ENCODE peak calls at places on chromosomes 1 and 21, in seven cellular contexts. Q is GM23338, I is tibial nerve, N is LNCaP clone FGC, C is kidney, H is A549, M is uterus. O is an unnamed sample.

GRCh38 chr1:14561014-14561693 is 37.3 kb upstream of the KAZN start:
- DNase-seq in Q (no peak), I (no peak), N (no peak), C (no peak), H (no peak), M (no peak), O (no peak)

GRCh38 chr1:206979379-206980043 is 9.3 kb upstream of the FCAMR start:
- DNase-seq in Q (peak), I (no peak), N (no peak), C (no peak), H (peak), M (no peak), O (no peak)

GRCh38 chr1:119815361-119815760 is 4.1 kb upstream of the REG4 start:
- DNase-seq in Q (no peak), I (no peak), N (no peak), C (no peak), H (no peak), M (no peak), O (no peak)

GRCh38 chr1:209817691-209818090 is 10.1 kb upstream of the UTP25 start:
- DNase-seq in Q (no peak), I (no peak), N (no peak), C (no peak), H (no peak), M (no peak), O (no peak)

GRCh38 chr1:59915516-59915915 is 11.1 kb downstream of the CYP2J2 start:
- DNase-seq in Q (no peak), I (no peak), N (no peak), C (no peak), H (no peak), M (no peak), O (no peak)

GRCh38 chr1:1203561-1204424 is 2.6 kb downstream of the TNFRSF18 start:
- DNase-seq in Q (no peak), I (no peak), N (no peak), C (peak), H (no peak), M (no peak), O (no peak)

GRCh38 chr1:203607169-203607873 is 19.3 kb upstream of the ATP2B4 start:
- DNase-seq in Q (no peak), I (peak), N (no peak), C (no peak), H (no peak), M (no peak), O (peak)

GRCh38 chr1:193111641-193112090 is 6.5 kb upstream of the GLRX2 start:
- DNase-seq in Q (peak), I (peak), N (no peak), C (peak), H (no peak), M (peak), O (peak)

GRCh38 chr1:72649211-72649888 is 367.0 kb upstream of the NEGR1 start:
- DNase-seq in Q (no peak), I (no peak), N (no peak), C (peak), H (no peak), M (no peak), O (no peak)

GRCh38 chr1:116286541-116286971 is 86.5 kb upstream of the ATP1A1 start:
- DNase-seq in Q (no peak), I (no peak), N (no peak), C (no peak), H (no peak), M (no peak), O (no peak)

GRCh38 chr1:180230791-180231505 is 884 bp downstream of the LHX4 start:
- DNase-seq in Q (peak), I (no peak), N (no peak), C (no peak), H (peak), M (no peak), O (no peak)

GRCh38 chr1:216815239-216815955 is 92.2 kb upstream of the ESRRG start:
- DNase-seq in Q (peak), I (peak), N (no peak), C (no peak), H (no peak), M (no peak), O (no peak)

GRCh38 chr1:228407118-228408040 is 744 bp upstream of the TRIM11 start:
- DNase-seq in Q (peak), I (no peak), N (no peak), C (no peak), H (no peak), M (no peak), O (no peak)

GRCh38 chr1:164611754-164612642 is 53.0 kb downstream of the PBX1 start:
- DNase-seq in Q (peak), I (no peak), N (peak), C (no peak), H (peak), M (no peak), O (peak)

GRCh38 chr1:29148656-29149491 is 25.2 kb upstream of the TMEM200B start:
- DNase-seq in Q (no peak), I (no peak), N (no peak), C (no peak), H (no peak), M (no peak), O (no peak)

GRCh38 chr1:205632374-205633169 is 761 bp upstream of the ELK4 start:
- DNase-seq in Q (no peak), I (no peak), N (no peak), C (no peak), H (no peak), M (no peak), O (no peak)
- H3K4me3 ChIP-seq in Q (peak), I (peak), N (peak), C (peak), H (peak), M (peak), O (peak)

DNA sequence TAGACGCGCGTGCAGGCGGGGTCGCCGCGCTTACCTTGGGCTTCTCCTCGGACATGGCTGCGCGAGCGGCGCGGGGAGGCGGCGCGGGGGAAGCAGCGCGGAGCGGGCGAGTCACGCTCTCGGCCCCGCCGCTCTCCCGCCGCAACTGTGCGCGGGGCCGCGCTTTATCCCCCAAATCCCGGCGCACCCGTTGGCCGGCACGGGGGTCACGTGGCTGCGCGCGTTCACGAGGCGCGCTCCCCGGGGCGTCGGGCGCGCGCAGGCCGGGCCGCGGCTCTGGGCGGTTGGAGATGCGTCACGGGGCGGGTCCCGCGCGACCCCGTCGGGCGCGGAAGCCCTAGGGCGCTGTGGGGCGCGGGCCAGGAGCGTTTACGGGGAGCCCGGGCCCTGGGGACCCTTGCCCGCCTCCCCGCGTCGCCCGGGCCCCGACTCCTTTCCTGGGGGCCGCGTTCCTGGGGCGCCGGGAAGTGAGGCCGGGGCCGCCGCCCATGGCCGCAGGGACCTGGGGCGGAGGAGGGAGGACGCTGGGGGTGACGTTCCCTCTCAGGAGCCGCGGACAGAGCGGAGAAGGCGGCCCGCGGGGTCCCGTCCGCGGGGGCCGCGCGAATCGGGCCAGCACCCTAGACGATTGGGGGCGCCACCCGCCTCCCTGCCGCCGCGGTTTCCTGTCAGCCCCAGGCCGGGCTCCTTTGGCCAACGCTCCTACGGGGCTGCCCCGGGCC is at the start of gene SUMO3:
- DNase-seq in Q (peak), I (peak), N (no peak), C (peak), H (peak), M (peak), O (no peak)
- TF ChIP-seq CTCF in Q (peak), I (no peak), N (no peak), C (no peak), H (no peak), M (no peak), O (no peak)

GRCh38 chr1:6261615-6261995 is 707 bp upstream of the GPR153 start:
- DNase-seq in Q (peak), I (no peak), N (no peak), C (no peak), H (no peak), M (no peak), O (no peak)
- H3K4me3 ChIP-seq in Q (peak), I (peak), N (no peak), C (no peak), H (peak), M (no peak), O (peak)

DNA sequence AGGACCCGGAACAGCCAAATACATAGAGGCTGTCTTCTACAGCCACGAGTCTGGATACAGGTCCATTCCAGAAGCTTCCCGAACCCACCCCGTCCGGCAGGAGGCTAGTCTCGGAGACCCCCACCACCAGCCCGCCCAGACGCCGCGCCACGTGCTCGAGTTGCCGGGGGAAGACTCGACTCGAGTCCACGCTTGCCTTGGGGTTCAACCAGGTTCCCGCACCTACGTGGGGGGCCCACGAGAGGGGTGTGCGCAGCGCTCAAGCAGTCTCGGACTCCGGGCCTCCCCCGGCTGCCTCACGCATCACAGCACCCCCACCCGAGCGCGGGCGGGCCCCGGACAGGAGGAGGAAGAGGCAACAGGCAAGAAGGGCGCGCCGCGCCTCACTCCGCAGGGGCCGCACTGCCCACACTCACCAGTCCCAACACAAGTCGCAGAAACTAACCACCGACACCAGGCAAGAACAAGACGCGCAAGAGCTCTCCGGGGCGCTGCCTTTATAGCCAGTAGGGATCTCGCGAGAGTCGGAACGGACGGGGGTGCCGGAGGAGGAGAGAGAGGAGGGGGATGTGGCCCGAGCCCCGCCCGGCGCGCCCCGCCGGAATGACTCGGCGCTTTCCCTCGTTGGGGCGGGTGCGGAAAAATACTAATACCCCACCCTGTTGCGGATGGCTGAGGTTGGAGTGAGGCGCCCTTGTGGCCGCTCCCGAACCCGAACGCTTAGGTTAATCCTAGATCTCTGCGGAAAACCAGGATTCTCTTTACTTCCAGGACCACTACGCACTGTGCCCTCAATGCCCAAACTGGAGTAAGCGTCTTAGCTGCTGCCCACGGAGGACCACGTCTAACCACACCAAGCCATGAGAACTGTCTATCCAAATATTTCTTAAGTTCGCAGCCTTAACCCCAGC is at the start of gene PRDX1:
- DNase-seq in Q (peak), I (peak), N (peak), C (peak), H (peak), M (peak), O (no peak)
- TF ChIP-seq CTCF in Q (no peak), I (peak), N (no peak), C (peak), H (no peak), M (no peak), O (peak)

DNA sequence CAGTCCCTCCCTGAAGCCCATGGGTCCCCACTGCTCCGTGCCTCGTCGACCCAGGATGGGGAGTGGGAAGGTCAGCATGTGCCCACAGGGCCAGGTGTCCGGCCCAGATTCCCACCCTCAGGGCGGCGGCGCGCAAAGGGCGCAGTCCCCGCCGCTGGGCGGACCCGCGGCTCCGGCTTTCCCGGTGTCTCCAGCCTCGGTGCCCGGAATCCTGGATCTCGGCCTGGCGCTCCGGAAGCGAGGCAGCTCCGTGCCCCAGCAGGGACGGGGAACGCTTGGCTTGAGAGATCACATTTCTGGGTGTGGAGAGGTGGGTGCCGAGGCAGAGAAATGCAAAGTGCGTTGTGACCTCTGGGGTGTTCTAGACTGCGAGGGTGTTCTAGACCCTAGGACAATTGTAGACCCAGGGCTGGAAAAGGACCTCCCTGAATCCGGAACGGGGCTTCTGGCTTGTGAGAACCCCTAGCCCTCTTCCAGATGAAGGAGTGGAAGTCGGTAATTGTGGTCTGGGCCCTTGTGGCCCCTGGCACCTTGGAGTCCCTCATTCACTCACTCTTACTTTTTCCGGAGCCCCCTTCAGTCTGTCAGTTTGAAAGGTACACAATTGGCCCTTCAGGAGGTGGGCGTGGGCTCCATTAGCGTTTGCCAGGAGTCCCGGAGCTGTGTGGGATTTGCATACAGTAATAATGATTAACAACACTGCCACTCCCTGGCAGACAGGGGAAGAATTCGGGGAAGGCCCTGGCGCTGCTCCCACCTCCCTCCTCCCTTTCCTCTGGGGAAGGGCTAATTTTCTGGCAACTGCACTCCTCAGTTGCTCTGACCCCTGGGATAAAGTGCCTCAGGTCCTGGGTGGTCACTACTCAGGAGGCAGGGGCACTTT is 1.7 kb upstream of the KCND3 start:
- DNase-seq in Q (peak), I (peak), N (peak), C (peak), H (peak), M (peak), O (no peak)
- H3K4me3 ChIP-seq in Q (peak), I (peak), N (peak), C (peak), H (peak), M (peak), O (peak)

GRCh38 chr1:177959793-177960515 is 9.9 kb downstream of the SEC16B start:
- DNase-seq in Q (peak), I (no peak), N (no peak), C (no peak), H (peak), M (no peak), O (no peak)
- TF ChIP-seq CTCF in Q (no peak), I (no peak), N (peak), C (peak), H (peak), M (no peak), O (peak)

GRCh38 chr1:25673962-25674928 is 57.7 kb downstream of the MAN1C1 start:
- DNase-seq in Q (no peak), I (no peak), N (no peak), C (no peak), H (no peak), M (no peak), O (no peak)

GRCh38 chr1:25672763-25673409 is 56.3 kb downstream of the MAN1C1 start:
- DNase-seq in Q (no peak), I (no peak), N (no peak), C (no peak), H (no peak), M (no peak), O (no peak)

GRCh38 chr1:25669781-25670567 is 53.4 kb downstream of the MAN1C1 start:
- DNase-seq in Q (no peak), I (no peak), N (no peak), C (no peak), H (no peak), M (no peak), O (no peak)

GRCh38 chr1:25673456-25673855 is 56.9 kb downstream of the MAN1C1 start:
- DNase-seq in Q (no peak), I (no peak), N (no peak), C (no peak), H (no peak), M (no peak), O (no peak)

GRCh38 chr1:25671929-25672328 is 55.3 kb downstream of the MAN1C1 start:
- DNase-seq in Q (no peak), I (no peak), N (no peak), C (no peak), H (no peak), M (no peak), O (no peak)
- H3K4me3 ChIP-seq in Q (no peak), I (no peak), N (no peak), C (no peak), H (no peak), M (no peak), O (no peak)

DNA sequence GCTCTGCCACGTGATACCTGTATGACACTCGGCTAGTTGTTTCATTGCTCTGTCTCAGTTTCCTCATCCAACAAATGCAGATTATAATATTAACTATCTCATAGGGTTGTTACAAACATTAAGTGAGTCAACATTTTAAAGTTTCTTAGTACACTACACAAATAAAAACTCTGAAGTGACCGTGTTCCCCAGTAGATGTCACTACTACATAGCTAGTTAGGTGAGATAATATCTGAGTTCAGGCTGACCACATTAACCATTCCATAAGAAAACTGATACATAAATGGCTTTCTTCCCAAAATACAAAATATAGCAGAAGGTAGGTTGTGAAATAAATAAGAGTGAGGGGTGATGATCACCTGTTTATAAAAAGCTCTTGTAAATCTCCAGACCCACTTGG is 214.1 kb downstream of the NUF2 start:
- DNase-seq in Q (peak), I (no peak), N (no peak), C (no peak), H (no peak), M (no peak), O (no peak)
- TF ChIP-seq CTCF in Q (peak), I (no peak), N (peak), C (peak), H (peak), M (peak), O (peak)

GRCh38 chr1:197918815-197919522 is 1.8 kb downstream of the LHX9 start:
- DNase-seq in Q (no peak), I (no peak), N (no peak), C (no peak), H (no peak), M (no peak), O (no peak)

GRCh38 chr1:197920345-197921117 is 3.4 kb downstream of the LHX9 start:
- DNase-seq in Q (peak), I (no peak), N (no peak), C (no peak), H (no peak), M (no peak), O (no peak)

GRCh38 chr1:197917813-197918646 is 858 bp downstream of the LHX9 start:
- DNase-seq in Q (peak), I (no peak), N (no peak), C (no peak), H (no peak), M (no peak), O (no peak)

GRCh38 chr1:197921235-197922069 is 4.3 kb downstream of the LHX9 start:
- DNase-seq in Q (peak), I (no peak), N (no peak), C (no peak), H (no peak), M (no peak), O (no peak)

DNA sequence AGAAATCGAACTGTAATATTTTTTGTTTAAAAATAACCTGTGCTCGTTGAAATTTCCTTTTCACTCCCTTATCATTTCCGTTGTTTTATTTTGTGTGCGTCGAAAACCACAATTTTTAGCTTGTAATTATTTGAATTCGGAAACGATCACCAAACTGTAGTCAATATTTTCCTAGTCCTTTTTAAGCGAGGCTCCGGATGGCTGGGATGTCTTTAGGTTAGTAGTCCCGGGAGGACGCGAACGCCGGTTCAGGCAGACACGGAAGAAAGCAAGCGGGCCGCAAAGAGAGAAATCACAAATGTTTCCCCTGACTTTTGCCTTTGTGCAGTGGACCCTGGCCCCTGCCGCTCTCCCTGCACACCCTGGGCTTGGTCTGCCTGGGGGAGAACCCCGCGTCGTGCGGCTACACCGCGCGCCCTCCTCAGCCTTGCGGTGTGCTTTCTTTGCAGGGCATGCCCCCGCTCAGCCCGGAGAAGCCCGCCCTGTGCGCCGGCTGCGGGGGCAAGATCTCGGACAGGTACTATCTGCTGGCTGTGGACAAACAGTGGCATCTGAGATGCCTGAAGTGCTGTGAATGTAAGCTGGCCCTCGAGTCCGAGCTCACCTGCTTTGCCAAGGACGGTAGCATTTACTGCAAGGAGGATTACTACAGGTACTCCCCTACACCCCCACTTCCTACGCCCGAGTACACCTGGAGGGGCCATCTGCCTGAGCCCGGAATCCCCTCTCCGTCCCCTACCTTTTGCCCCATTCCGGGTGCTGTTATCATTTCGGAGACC is 2.5 kb downstream of the LHX9 start:
- DNase-seq in Q (peak), I (no peak), N (no peak), C (no peak), H (no peak), M (no peak), O (no peak)
- H3K4me3 ChIP-seq in Q (peak), I (no peak), N (no peak), C (no peak), H (no peak), M (no peak), O (no peak)

GRCh38 chr1:221635305-221635704 is 106.6 kb downstream of the DUSP10 start:
- DNase-seq in Q (no peak), I (no peak), N (no peak), C (no peak), H (no peak), M (no peak), O (no peak)

GRCh38 chr1:221634606-221635005 is 107.3 kb downstream of the DUSP10 start:
- DNase-seq in Q (no peak), I (no peak), N (no peak), C (no peak), H (no peak), M (no peak), O (no peak)

GRCh38 chr1:221636096-221636495 is 105.8 kb downstream of the DUSP10 start:
- DNase-seq in Q (no peak), I (no peak), N (no peak), C (no peak), H (no peak), M (no peak), O (no peak)

GRCh38 chr1:221636967-221637366 is 104.9 kb downstream of the DUSP10 start:
- DNase-seq in Q (no peak), I (no peak), N (no peak), C (no peak), H (no peak), M (no peak), O (no peak)

GRCh38 chr1:221637641-221638041 is 104.2 kb downstream of the DUSP10 start:
- DNase-seq in Q (no peak), I (no peak), N (no peak), C (no peak), H (no peak), M (no peak), O (no peak)
- TF ChIP-seq CTCF in Q (no peak), I (no peak), N (no peak), C (no peak), H (no peak), M (no peak), O (peak)